ENCODE peak calls at places on chromosome 2, in ten cellular contexts. J is heart left ventricle, B is EL, U is posterior vena cava, E is kidney epithelial cell, Z is GM12865, O is HFFc6, F is NCI-H1436, G is choroid plexus epithelial cell, H is brain microvascular endothelial cell. D is an unnamed sample.

GRCh38 chr2:40103163-40103562 is 324.1 kb upstream of the THUMPD2 start:
- DNase-seq in J (no peak), B (peak), U (no peak), E (no peak), Z (no peak), O (peak), F (no peak), G (peak), H (no peak), D (no peak)

GRCh38 chr2:133863106-133863800 is 295.0 kb upstream of the NCKAP5 start:
- DNase-seq in J (no peak), B (no peak), U (no peak), E (no peak), Z (no peak), O (no peak), F (no peak), G (no peak), H (no peak), D (no peak)

GRCh38 chr2:2862386-2862785 is 515.2 kb downstream of the EIPR1 start:
- DNase-seq in J (no peak), B (no peak), U (no peak), E (no peak), Z (no peak), O (no peak), F (no peak), G (no peak), H (no peak), D (no peak)

GRCh38 chr2:164538250-164538866 is 82.9 kb downstream of the GRB14 start:
- DNase-seq in J (no peak), B (peak), U (no peak), E (no peak), Z (peak), O (peak), F (peak), G (peak), H (peak), D (no peak)

GRCh38 chr2:84969511-84970265 is 1.3 kb upstream of the KCMF1 start:
- DNase-seq in J (no peak), B (no peak), U (no peak), E (no peak), Z (peak), O (no peak), F (no peak), G (peak), H (no peak), D (no peak)

GRCh38 chr2:156649596-156649995 is 213.4 kb downstream of the GPD2 start:
- DNase-seq in J (peak), B (peak), U (no peak), E (no peak), Z (no peak), O (no peak), F (no peak), G (no peak), H (no peak), D (peak)

GRCh38 chr2:190809876-190810525 is 70.6 kb upstream of the GLS start:
- DNase-seq in J (no peak), B (no peak), U (no peak), E (no peak), Z (no peak), O (no peak), F (no peak), G (no peak), H (no peak), D (no peak)

GRCh38 chr2:26382534-26382933 is 19.2 kb upstream of the DRC1 start:
- DNase-seq in J (no peak), B (no peak), U (no peak), E (no peak), Z (no peak), O (no peak), F (no peak), G (peak), H (no peak), D (no peak)

GRCh38 chr2:219688560-219689445 is 61.4 kb downstream of the SLC4A3 start:
- DNase-seq in J (peak), B (peak), U (no peak), E (peak), Z (no peak), O (peak), F (no peak), G (peak), H (peak), D (peak)

GRCh38 chr2:226813148-226813701 is 13.6 kb upstream of the IRS1 start:
- DNase-seq in J (no peak), B (no peak), U (no peak), E (no peak), Z (no peak), O (no peak), F (peak), G (peak), H (peak), D (no peak)

GRCh38 chr2:237141556-237141955 is 55.9 kb downstream of the COPS8 start:
- DNase-seq in J (no peak), B (peak), U (peak), E (no peak), Z (no peak), O (peak), F (no peak), G (peak), H (peak), D (no peak)

GRCh38 chr2:237603718-237604362 is 13.3 kb upstream of the RAB17 start:
- DNase-seq in J (no peak), B (peak), U (peak), E (no peak), Z (peak), O (peak), F (no peak), G (peak), H (peak), D (no peak)

GRCh38 chr2:33321236-33321731 is 155.2 kb upstream of the RASGRP3 start:
- DNase-seq in J (no peak), B (peak), U (no peak), E (no peak), Z (peak), O (peak), F (no peak), G (peak), H (peak), D (no peak)

GRCh38 chr2:1478311-1479305 is 65.3 kb downstream of the TPO start:
- DNase-seq in J (no peak), B (no peak), U (peak), E (no peak), Z (no peak), O (no peak), F (no peak), G (no peak), H (no peak), D (no peak)

GRCh38 chr2:119202610-119203351 is 20.9 kb upstream of the STEAP3 start:
- DNase-seq in J (no peak), B (no peak), U (no peak), E (no peak), Z (peak), O (no peak), F (no peak), G (no peak), H (no peak), D (no peak)

GRCh38 chr2:71876542-71877451 is 270.9 kb downstream of the CYP26B1 start:
- DNase-seq in J (no peak), B (no peak), U (no peak), E (no peak), Z (no peak), O (peak), F (no peak), G (no peak), H (no peak), D (no peak)

GRCh38 chr2:238975408-238975807 is 127.5 kb downstream of the TWIST2 start:
- DNase-seq in J (no peak), B (no peak), U (no peak), E (no peak), Z (no peak), O (no peak), F (no peak), G (no peak), H (no peak), D (no peak)

GRCh38 chr2:17674817-17675216 is 78.8 kb downstream of the SMC6 start:
- DNase-seq in J (no peak), B (no peak), U (no peak), E (no peak), Z (no peak), O (no peak), F (no peak), G (no peak), H (no peak), D (no peak)

GRCh38 chr2:144712277-144712944 is 192.5 kb upstream of the ZEB2 start:
- DNase-seq in J (no peak), B (no peak), U (no peak), E (no peak), Z (no peak), O (peak), F (no peak), G (peak), H (no peak), D (no peak)

GRCh38 chr2:174046172-174046571 is 81.0 kb upstream of the SP3 start:
- DNase-seq in J (no peak), B (no peak), U (no peak), E (no peak), Z (no peak), O (no peak), F (no peak), G (no peak), H (no peak), D (no peak)

GRCh38 chr2:29834624-29835023 is 86.8 kb downstream of the ALK start:
- DNase-seq in J (no peak), B (peak), U (no peak), E (no peak), Z (no peak), O (no peak), F (no peak), G (peak), H (no peak), D (no peak)

GRCh38 chr2:238872026-238872425 is 24.1 kb downstream of the TWIST2 start:
- DNase-seq in J (no peak), B (no peak), U (peak), E (no peak), Z (no peak), O (no peak), F (no peak), G (no peak), H (no peak), D (no peak)

GRCh38 chr2:207283356-207283755 is 117.6 kb upstream of the KLF7 start:
- DNase-seq in J (peak), B (peak), U (peak), E (no peak), Z (peak), O (no peak), F (no peak), G (peak), H (no peak), D (peak)

GRCh38 chr2:151651274-151651673 is 83.0 kb downstream of the NEB start:
- DNase-seq in J (no peak), B (no peak), U (no peak), E (no peak), Z (no peak), O (no peak), F (no peak), G (no peak), H (no peak), D (no peak)

GRCh38 chr2:15969214-15969613 is 28.9 kb downstream of the MYCN start:
- DNase-seq in J (no peak), B (no peak), U (no peak), E (no peak), Z (no peak), O (no peak), F (no peak), G (no peak), H (no peak), D (no peak)

D was measured in right cardiac atrium.